ENCODE peak calls at places on chromosomes 4 and X, in four cellular contexts. N, I, X and J are unnamed samples. For H3K4me1, the result is how much of the 10 kb centered on the place peaks cover.

GRCh38 chr4:139167774-139168444 is 9.1 kb downstream of the ELF2 start:
- DNase-seq in I (no peak), X (peak), N (no peak), J (no peak)

GRCh38 chrX:153766098-153766817 is 2.2 kb downstream of the PLXNB3 start:
- DNase-seq in N (no peak), I (peak), X (peak), J (peak)

GRCh38 chrX:103330601-103331397 is 760 bp downstream of the TCEAL7 start:
- DNase-seq in X (peak), I (peak), N (no peak), J (peak)

GRCh38 chrX:78997870-78998558 is 52.8 kb downstream of the P2RY10 start:
- DNase-seq in X (no peak), N (no peak), I (peak), J (no peak)

GRCh38 chr4:159358226-159358625 is 255.3 kb downstream of the RAPGEF2 start:
- DNase-seq in N (no peak), I (no peak), X (peak), J (no peak)

GRCh38 chr4:139540161-139540560 is 15.9 kb downstream of the SETD7 start:
- DNase-seq in X (peak), N (no peak), I (no peak), J (no peak)

GRCh38 chr4:26273308-26273980 is 47.4 kb upstream of the RBPJ start:
- DNase-seq in X (no peak), I (peak), N (no peak), J (no peak)

GRCh38 chrX:106730385-106730784 is 3.9 kb downstream of the RNF128 start:
- DNase-seq in N (no peak), I (no peak), X (no peak), J (no peak)

GRCh38 chr4:124590480-124590879 is 122.1 kb downstream of the ANKRD50 start:
- DNase-seq in X (no peak), I (no peak), N (no peak), J (no peak)

GRCh38 chr4:8558080-8558960 is 21.9 kb upstream of the GPR78 start:
- DNase-seq in X (peak), I (no peak), N (no peak), J (no peak)

GRCh38 chr4:29277381-29277780 is 1442.8 kb upstream of the PCDH7 start:
- DNase-seq in N (no peak), X (peak), I (no peak), J (no peak)

GRCh38 chrX:48956728-48957414 is 536 bp downstream of the OTUD5 start:
- DNase-seq in X (no peak), N (peak), I (peak), J (no peak)

GRCh38 chr4:33737721-33738120 is 2506.6 kb downstream of the ARAP2 start:
- DNase-seq in I (no peak), N (no peak), X (no peak), J (no peak)

GRCh38 chr4:57763070-57763469 is 652.9 kb upstream of the IGFBP7 start:
- DNase-seq in I (no peak), X (no peak), N (no peak), J (no peak)

GRCh38 chrX:152738560-152738959 is 5.0 kb downstream of the MAGEA12 start:
- DNase-seq in I (no peak), X (no peak), N (no peak), J (no peak)

GRCh38 chrX:109841869-109842579 is 109.0 kb upstream of the ACSL4 start:
- DNase-seq in X (peak), N (no peak), I (no peak), J (no peak)

GRCh38 chr4:175531405-175532091 is 280.5 kb downstream of the GPM6A start:
- DNase-seq in N (no peak), I (no peak), X (peak), J (no peak)

GRCh38 chrX:36804066-36804465 is 204.1 kb upstream of the FAM47C start:
- DNase-seq in I (no peak), N (no peak), X (no peak), J (no peak)

GRCh38 chr4:141054446-141054845 is 78.8 kb downstream of the RNF150 start:
- DNase-seq in I (no peak), N (no peak), X (no peak), J (no peak)

GRCh38 chr4:180598281-180598680 is 1644.9 kb upstream of the TENM3 start:
- DNase-seq in I (no peak), N (no peak), X (peak), J (no peak)

GRCh38 chrX:103918050-103918449 is 44.4 kb upstream of the TMSB15B start:
- DNase-seq in X (peak), N (peak), I (peak), J (peak)

GRCh38 chrX:41273638-41274037 is 60.3 kb upstream of the DDX3X start:
- DNase-seq in X (peak), I (no peak), N (no peak), J (no peak)

GRCh38 chr4:124337874-124338273 is 374.7 kb downstream of the ANKRD50 start:
- DNase-seq in X (peak), I (no peak), N (no peak), J (no peak)

GRCh38 chrX:47283015-47283771 is 50.4 kb downstream of the USP11 start:
- DNase-seq in X (peak), N (no peak), I (no peak), J (no peak)

GRCh38 chrX:41144873-41145272 is 59.6 kb downstream of the USP9X start:
- DNase-seq in I (no peak), X (peak), N (no peak), J (no peak)

GRCh38 chrX:154724999-154725756 is 25.7 kb downstream of the GAB3 start:
- DNase-seq in N (no peak), X (no peak), I (no peak), J (no peak)

GRCh38 chr4:106986486-106986885 is 49.6 kb downstream of the DKK2 start:
- DNase-seq in N (no peak), I (no peak), X (peak), J (no peak)

GRCh38 chr4:76690906-76691275 is 207.1 kb downstream of the SOWAHB start:
- DNase-seq in X (no peak), N (peak), I (no peak), J (no peak)

GRCh38 chrX:19789782-19790181 is 97.6 kb downstream of the SH3KBP1 start:
- DNase-seq in I (no peak), X (no peak), N (no peak), J (no peak)

GRCh38 chr4:73607375-73608026 is 12.7 kb downstream of the RASSF6 start:
- DNase-seq in I (no peak), X (no peak), N (no peak), J (no peak)

GRCh38 chr4:1683903-1684755 is at the start of gene FAM53A:
- DNase-seq in I (peak), X (peak), N (peak), J (peak)

GRCh38 chr4:7876096-7876993 is 63.3 kb downstream of the AFAP1 start:
- DNase-seq in I (peak), N (no peak), X (peak), J (no peak)

GRCh38 chrX:117985241-117985640 is 131.4 kb downstream of the KLHL13 start:
- DNase-seq in N (peak), I (peak), X (no peak), J (no peak)

GRCh38 chrX:132968282-132968681 is 9.9 kb upstream of the HS6ST2 start:
- DNase-seq in N (no peak), I (no peak), X (no peak), J (no peak)

GRCh38 chr4:67134616-67135015 is 410.7 kb downstream of the CENPC start:
- DNase-seq in N (no peak), I (no peak), X (no peak), J (no peak)

GRCh38 chrX:111470681-111471403 is 40.6 kb upstream of the SERTM2 start:
- DNase-seq in N (no peak), I (no peak), X (no peak), J (no peak)

GRCh38 chr4:123325241-123325681 is 71.3 kb upstream of the SPRY1 start:
- DNase-seq in X (peak), I (no peak), N (no peak), J (no peak)

GRCh38 chrX:1673337-1673736 is 58.5 kb downstream of the ASMT start:
- DNase-seq in X (no peak), N (peak), I (peak), J (peak)

GRCh38 chrX:16307950-16308349 is 140.7 kb downstream of the MAGEB17 start:
- DNase-seq in X (no peak), I (no peak), N (no peak), J (no peak)
- H3K9ac ChIP-seq in X (no peak), I (no peak), N (no peak), J (no peak)

GRCh38 chr4:113646456-113646809 is 115.1 kb downstream of the CAMK2D start:
- DNase-seq in N (peak), X (peak), I (peak), J (peak)

GRCh38 chr4:113644398-113644797 is 117.1 kb downstream of the CAMK2D start:
- DNase-seq in I (no peak), X (no peak), N (no peak), J (no peak)

GRCh38 chr4:113643505-113643904 is 118.0 kb downstream of the CAMK2D start:
- DNase-seq in I (no peak), X (no peak), N (no peak), J (no peak)

GRCh38 chr4:113645771-113646455 is 115.6 kb downstream of the CAMK2D start:
- DNase-seq in N (peak), X (peak), I (peak), J (peak)

GRCh38 chr4:113645288-113645687 is 116.2 kb downstream of the CAMK2D start:
- DNase-seq in X (no peak), N (no peak), I (no peak), J (no peak)
- H3K4me1 ChIP-seq in X (under half), N (under half), I (under half), J (under half)

DNA sequence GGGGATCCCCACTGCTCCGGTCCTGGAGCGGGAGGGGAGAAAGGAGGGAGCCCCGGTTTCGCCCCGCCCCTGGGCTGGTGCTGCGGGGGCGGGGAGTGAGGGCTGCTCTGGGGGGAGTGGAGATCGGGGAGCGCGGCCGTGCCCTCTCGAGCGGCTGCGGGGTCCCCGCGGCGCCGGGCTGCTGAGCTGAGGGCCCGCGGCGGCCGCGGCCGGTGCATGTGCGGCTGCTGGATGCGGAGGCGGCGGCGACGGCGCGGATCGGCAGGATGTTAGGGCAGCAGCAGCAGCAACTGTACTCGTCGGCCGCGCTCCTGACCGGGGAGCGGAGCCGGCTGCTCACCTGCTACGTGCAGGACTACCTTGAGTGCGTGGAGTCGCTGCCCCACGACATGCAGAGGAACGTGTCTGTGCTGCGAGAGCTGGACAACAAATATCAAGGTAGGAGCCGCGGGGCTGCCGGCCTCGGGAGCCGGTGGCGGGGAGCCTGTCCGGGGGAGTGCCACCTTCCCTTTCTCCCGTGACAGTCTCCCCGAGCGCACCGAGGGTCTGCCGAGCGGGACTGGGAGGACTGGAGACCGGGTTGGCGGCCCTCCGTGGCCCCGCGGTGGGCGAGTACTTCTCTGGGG is at the start of gene ING2:
- DNase-seq in N (peak), I (peak), X (no peak), J (no peak)
- H3K9ac ChIP-seq in N (peak), I (peak), X (peak), J (peak)

DNA sequence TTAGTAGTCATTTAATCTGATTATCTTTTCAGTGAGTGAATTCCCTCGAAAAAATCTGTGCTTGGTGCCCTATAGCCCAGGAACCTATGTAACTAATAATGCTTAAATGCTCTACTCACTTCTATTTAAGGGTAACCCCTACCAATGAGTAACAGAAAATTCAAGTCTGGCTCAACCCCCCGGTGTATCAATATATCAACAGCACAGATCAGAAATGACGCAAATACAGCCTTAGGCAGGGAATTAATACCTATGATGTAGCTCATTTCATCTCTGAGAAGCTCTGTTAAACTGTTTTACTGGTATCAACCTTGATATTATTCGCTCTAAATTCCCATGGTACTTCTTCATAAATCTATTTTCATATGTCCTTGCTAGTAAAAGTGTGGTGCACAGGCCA is 28.6 kb downstream of the PDGFC start:
- DNase-seq in N (no peak), X (no peak), I (no peak), J (no peak)
- H3K4me1 ChIP-seq in N (under half), X (under half), I (under half), J (under half)

DNA sequence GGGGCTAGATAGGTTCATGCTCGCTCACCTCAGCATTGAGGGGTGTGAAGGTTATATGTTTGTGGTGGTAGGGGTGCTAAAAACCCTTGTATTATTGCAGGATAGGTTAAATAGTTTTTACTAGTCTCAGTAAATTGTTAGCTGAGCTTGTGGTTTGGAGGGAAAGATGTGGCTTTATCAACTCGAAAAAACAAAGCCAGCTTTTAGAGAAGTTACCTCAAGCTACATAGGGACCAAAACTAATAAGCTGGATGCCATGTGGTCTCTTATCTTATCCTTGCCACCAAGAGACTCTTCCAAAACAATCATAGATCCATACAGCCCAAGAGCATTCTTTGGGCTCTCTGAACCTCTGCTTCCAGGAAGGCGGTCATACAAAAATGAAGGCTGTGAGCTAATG is 29.2 kb downstream of the MSN start:
- DNase-seq in X (peak), I (no peak), N (no peak), J (no peak)
- H3K9ac ChIP-seq in X (no peak), I (no peak), N (no peak), J (no peak)